ENCODE peak calls at places on chromosomes 7 and 10, in six cellular contexts. S is heart left ventricle, T is upper lobe of left lung, W is ovary, N is mammary epithelial cell, C is upper lobe of right lung. G is an unnamed sample.

GRCh38 chr10:5526691-5527331 is 2.0 kb downstream of the CALML3 start:
- DNase-seq in S (peak; percentile 20), T (peak; percentile 9), W (no peak), N (no peak), C (peak; percentile 31), G (no peak)

GRCh38 chr10:99370993-99371392 is 41.8 kb downstream of the CNNM1 start:
- DNase-seq in S (no peak), T (no peak), W (no peak), N (peak; percentile 25), C (no peak), G (no peak)

GRCh38 chr10:112783653-112784426 is 166.2 kb upstream of the TCF7L2 start:
- DNase-seq in S (no peak), T (no peak), W (no peak), N (no peak), C (no peak), G (peak; percentile 23)

GRCh38 chr7:90238583-90238982 is 6.4 kb upstream of the CFAP69 start:
- DNase-seq in S (no peak), T (no peak), W (no peak), N (no peak), C (no peak), G (no peak)

GRCh38 chr7:82317257-82317721 is 126.3 kb downstream of the CACNA2D1 start:
- DNase-seq in S (no peak), T (no peak), W (no peak), N (no peak), C (no peak), G (no peak)

GRCh38 chr7:29319719-29320521 is 125.3 kb downstream of the CHN2 start:
- DNase-seq in S (no peak), T (peak; percentile 31), W (no peak), N (no peak), C (no peak), G (no peak)

GRCh38 chr10:103153302-103153759 is 39.7 kb downstream of the NT5C2 start:
- DNase-seq in S (no peak), T (no peak), W (peak; percentile 51), N (no peak), C (no peak), G (no peak)

GRCh38 chr7:52017802-52018679 is 701.4 kb upstream of the COBL start:
- DNase-seq in S (no peak), T (no peak), W (no peak), N (no peak), C (no peak), G (no peak)

GRCh38 chr10:8336629-8337331 is 282.3 kb downstream of the GATA3 start:
- DNase-seq in S (no peak), T (peak; percentile 40), W (no peak), N (no peak), C (no peak), G (no peak)

GRCh38 chr7:35185908-35186731 is 67.8 kb downstream of the TBX20 start:
- DNase-seq in S (peak; percentile 78), T (no peak), W (no peak), N (peak; percentile 10), C (no peak), G (peak; percentile 32)

GRCh38 chr10:103448751-103449150 is 3.4 kb downstream of the CALHM2 start:
- DNase-seq in S (no peak), T (peak; percentile 47), W (no peak), N (peak; percentile 73), C (no peak), G (no peak)

DNA sequence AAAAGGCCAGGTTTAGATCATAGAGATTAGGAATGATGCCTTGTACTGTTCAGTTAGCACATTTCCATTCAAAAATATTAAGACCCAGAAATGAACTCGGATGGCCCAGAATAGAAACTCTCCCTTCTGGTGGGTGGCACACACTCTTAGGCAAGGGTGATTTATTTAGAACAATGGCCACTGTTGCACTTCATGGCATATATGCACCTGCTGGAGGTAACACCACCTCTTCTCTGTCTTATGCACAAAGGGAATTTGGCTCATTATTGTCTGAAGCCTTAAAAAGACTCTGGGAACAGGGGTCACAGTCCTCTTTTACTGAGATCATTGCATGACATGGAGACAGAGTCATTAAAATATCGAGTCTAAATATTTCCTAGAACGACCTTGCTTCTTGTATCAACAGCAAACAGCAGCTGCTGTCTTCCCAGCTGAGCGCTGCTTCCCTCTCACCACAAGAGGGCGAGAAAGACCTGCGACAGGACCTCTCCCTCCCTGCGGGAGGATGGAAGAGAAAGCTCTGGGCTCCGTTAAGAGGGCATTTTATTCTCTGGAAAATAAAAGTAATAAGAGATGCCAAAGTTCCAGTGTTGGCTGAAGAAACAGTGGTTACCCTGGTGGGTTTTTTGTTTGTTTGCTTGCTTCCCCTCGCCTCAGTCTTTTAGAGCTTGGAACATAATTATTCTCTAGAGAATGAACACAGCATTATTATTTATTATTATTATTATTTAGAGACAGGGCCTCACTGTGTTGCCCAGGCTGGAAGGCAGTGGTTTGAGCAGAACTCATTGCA is 13.5 kb upstream of the BAMBI start:
- DNase-seq in S (peak; percentile 81), T (peak; percentile 76), W (peak; percentile 87), N (peak; percentile 59), C (peak; percentile 82), G (no peak)
- H3K27me3 ChIP-seq in S (no peaks in the 10 kb centered on the region), T (no peaks in the 10 kb centered on the region), W (no peaks in the 10 kb centered on the region), N (peaks cover 2% of the 10 kb centered on the region), C (peaks cover 20% of the 10 kb centered on the region), G (peaks cover 35% of the 10 kb centered on the region)

DNA sequence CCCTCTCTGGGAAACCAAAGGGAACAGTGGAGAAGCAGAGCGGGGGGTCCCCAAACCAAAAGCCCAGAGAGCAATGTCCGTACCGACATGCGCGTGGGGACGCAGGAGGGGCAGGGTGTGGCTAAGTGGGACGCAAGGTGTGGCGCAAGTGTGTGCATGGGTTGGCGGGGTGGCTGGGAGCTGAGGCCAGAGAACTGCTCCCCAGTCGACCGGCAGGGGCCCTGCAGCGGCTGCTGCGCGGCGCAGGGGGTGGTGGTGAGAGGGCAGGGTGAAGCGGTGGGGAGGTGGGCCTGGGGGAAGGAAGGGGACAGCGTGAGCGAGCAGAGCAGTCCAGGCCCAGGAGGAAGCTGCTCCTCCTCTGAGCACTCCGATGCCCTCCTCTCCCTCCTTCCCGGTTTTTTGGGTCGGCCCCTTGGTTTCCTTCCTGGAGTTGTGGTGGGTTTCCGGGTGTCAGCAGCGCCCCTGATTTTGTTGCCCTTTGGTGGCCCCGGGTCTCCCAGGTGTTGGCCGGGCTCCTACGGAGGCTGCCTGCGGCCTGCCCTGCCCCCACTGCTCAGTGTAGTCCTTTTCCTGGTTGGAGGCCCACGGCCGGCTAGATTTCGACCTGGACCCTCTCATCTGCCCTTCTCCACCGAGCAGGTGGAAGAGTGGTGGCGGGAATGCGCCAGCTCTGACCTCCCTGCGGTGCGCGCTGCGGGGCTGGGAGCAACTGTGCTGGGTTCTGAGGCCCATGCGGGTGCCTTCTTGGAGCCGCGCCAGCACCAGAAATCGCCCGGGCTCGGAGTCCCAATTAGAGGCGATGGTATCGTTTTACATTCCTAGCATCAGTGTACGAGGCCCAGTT is 40.5 kb upstream of the COMTD1 start:
- DNase-seq in S (no peak), T (peak; percentile 30), W (no peak), N (no peak), C (peak; percentile 77), G (no peak)
- TF ChIP-seq CTCF in S (no peak), T (no peak), W (no peak), N (no peak), C (no peak), G (no peak)

GRCh38 chr7:139648941-139649425 is 125.5 kb downstream of the CLEC2L start:
- DNase-seq in S (peak; percentile 67), T (peak; percentile 58), W (no peak), N (no peak), C (peak; percentile 70), G (no peak)
- H3K27ac ChIP-seq in S (peak overlapping the region; percentile 76), T (peak overlapping the region; percentile 83), W (no peak overlapping the region), N (no peak overlapping the region), C (peak overlapping the region; percentile 63), G (no peak overlapping the region)

DNA sequence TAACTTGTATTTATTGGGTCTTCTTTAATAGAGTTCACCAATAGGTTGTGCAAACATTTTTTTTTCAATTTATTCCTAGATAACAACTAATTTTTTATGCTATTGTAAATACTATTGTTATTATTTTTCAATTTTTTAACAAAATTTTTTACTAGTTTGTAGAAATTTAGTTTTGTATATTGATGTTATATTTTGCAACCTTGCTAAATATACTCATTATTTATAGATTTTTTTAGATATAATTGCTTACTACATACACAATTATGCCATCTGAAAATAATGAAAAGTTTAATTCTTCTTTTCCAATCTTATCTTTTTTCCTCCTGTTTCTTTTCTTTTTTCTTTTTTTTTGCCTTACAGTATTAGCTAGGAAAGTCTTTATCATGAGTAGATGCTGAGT is 216.9 kb downstream of the SLC25A13 start:
- DNase-seq in S (no peak), T (no peak), W (no peak), N (no peak), C (no peak), G (no peak)
- H3K27me3 ChIP-seq in S (no peaks in the 10 kb centered on the region), T (no peaks in the 10 kb centered on the region), W (no peaks in the 10 kb centered on the region), N (no peaks in the 10 kb centered on the region), C (no peaks in the 10 kb centered on the region), G (no peaks in the 10 kb centered on the region)

GRCh38 chr7:24991333-24991732 is 11.4 kb upstream of the OSBPL3 start:
- DNase-seq in S (no peak), T (peak; percentile 31), W (no peak), N (no peak), C (no peak), G (no peak)
- TF ChIP-seq CTCF in S (no peak), T (no peak), W (no peak), N (no peak), C (no peak), G (no peak)

GRCh38 chr10:86876748-86877147 is 80.7 kb downstream of the MMRN2 start:
- DNase-seq in S (no peak), T (no peak), W (no peak), N (no peak), C (no peak), G (peak; percentile 4)

GRCh38 chr10:86880971-86881370 is 76.4 kb downstream of the MMRN2 start:
- DNase-seq in S (no peak), T (no peak), W (no peak), N (no peak), C (no peak), G (no peak)

GRCh38 chr10:86878973-86879781 is 78.2 kb downstream of the MMRN2 start:
- DNase-seq in S (no peak), T (no peak), W (no peak), N (no peak), C (no peak), G (no peak)
- H3K27ac ChIP-seq in S (no peak overlapping the region), T (no peak overlapping the region), W (no peak overlapping the region), N (no peak overlapping the region), C (no peak overlapping the region), G (no peak overlapping the region)